ENCODE peak calls at places on chromosomes 1 and 21, in ten cellular contexts. R, K, O, C, Y, Z, D, V, E and G are unnamed samples.

GRCh38 chr1:31750858-31751638 is 13.1 kb downstream of the ADGRB2 start:
- DNase-seq in R (no peak), K (no peak), O (peak; percentile 88), C (no peak), Y (no peak), Z (peak; percentile 57), D (no peak), V (no peak), E (no peak), G (no peak)

GRCh38 chr1:99731384-99731783 is 35.1 kb downstream of the FRRS1 start:
- DNase-seq in R (no peak), K (no peak), O (peak; percentile 71), C (no peak), Y (no peak), Z (no peak), D (no peak), V (no peak), E (peak; percentile 49), G (no peak)

GRCh38 chr1:230321341-230321740 is 104.8 kb downstream of the PGBD5 start:
- DNase-seq in R (no peak), K (no peak), O (no peak), C (no peak), Y (no peak), Z (no peak), D (no peak), V (no peak), E (no peak), G (no peak)

GRCh38 chr1:215188302-215188950 is 105.9 kb downstream of the KCNK2 start:
- DNase-seq in R (no peak), K (no peak), O (no peak), C (no peak), Y (no peak), Z (no peak), D (no peak), V (no peak), E (peak; percentile 63), G (no peak)

GRCh38 chr1:167454929-167455785 is 63.2 kb downstream of the CD247 start:
- DNase-seq in R (peak; percentile 70), K (peak; percentile 73), O (peak; percentile 23), C (peak; percentile 61), Y (peak; percentile 41), Z (peak; percentile 75), D (peak; percentile 74), V (peak; percentile 80), E (peak; percentile 61), G (peak; percentile 72)

GRCh38 chr1:203464743-203465142 is 10.9 kb upstream of the PRELP start:
- DNase-seq in R (no peak), K (no peak), O (no peak), C (no peak), Y (no peak), Z (no peak), D (no peak), V (no peak), E (no peak), G (no peak)

GRCh38 chr1:231844986-231845502 is 218.5 kb downstream of the DISC1 start:
- DNase-seq in R (no peak), K (no peak), O (peak; percentile 64), C (no peak), Y (no peak), Z (peak; percentile 4), D (no peak), V (no peak), E (peak; percentile 80), G (no peak)

GRCh38 chr1:15489052-15489736 is 13.3 kb downstream of the CELA2B start:
- DNase-seq in R (no peak), K (no peak), O (no peak), C (no peak), Y (no peak), Z (no peak), D (no peak), V (no peak), E (no peak), G (no peak)

GRCh38 chr21:16891821-16892220 is 621.0 kb upstream of the CXADR start:
- DNase-seq in R (no peak), K (no peak), O (peak; percentile 97), C (no peak), Y (no peak), Z (no peak), D (no peak), V (no peak), E (no peak), G (no peak)

GRCh38 chr1:54153548-54154439 is 994 bp upstream of the CDCP2 start:
- DNase-seq in R (peak; percentile 65), K (peak; percentile 79), O (peak; percentile 64), C (no peak), Y (peak; percentile 71), Z (no peak), D (no peak), V (peak; percentile 55), E (peak; percentile 63), G (peak; percentile 62)

GRCh38 chr1:157115429-157115838 is 15.8 kb upstream of the ETV3L start:
- DNase-seq in R (no peak), K (no peak), O (no peak), C (no peak), Y (no peak), Z (no peak), D (no peak), V (no peak), E (no peak), G (no peak)

GRCh38 chr1:236142358-236143103 is at the start of gene GPR137B:
- DNase-seq in R (peak; percentile 74), K (peak; percentile 51), O (peak; percentile 59), C (peak; percentile 44), Y (peak; percentile 56), Z (peak; percentile 63), D (peak; percentile 42), V (peak; percentile 71), E (peak; percentile 35), G (peak; percentile 27)

DNA sequence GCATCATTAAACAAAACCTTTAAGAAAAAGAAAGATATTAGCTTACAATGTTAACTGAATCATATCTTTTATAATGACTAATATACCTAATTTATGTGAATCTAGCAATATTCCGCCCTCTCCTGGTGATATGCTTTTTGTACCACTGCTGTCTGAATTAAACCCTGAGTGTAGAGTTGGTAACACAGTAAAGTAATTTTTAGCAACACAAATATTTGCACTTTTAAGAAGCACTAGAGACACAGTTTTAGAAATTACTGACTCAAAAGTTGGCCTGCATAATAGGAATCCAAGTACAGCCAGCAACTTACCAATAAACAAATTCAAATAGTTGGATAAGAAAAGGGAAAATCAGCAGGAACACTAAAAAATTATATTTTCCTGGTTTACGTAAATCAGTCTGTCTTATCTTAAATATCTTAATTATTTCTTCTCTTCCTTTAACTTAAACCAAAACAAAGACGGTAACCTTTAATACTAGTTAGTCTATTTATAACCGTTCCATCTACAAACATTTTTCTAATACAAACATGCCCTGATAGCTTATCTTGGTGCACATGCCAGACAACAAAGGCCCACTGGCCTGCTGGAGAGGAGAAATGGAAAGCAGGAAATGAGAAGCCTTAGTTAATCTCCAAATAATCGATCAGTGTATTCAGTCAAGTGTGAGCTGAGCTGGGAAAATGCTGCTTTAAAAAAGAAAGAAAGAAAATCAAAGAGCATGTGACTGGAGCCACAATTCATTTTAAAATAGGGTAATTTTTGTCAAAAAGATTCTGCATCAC is 246.0 kb downstream of the RERE start:
- DNase-seq in R (peak; percentile 61), K (no peak), O (peak; percentile 39), C (peak; percentile 45), Y (peak; percentile 50), Z (peak; percentile 64), D (no peak), V (no peak), E (peak; percentile 70), G (peak; percentile 29)
- TF ChIP-seq CTCF in R (peak; percentile 19), K (peak; percentile 25), O (peak; percentile 55), C (peak; percentile 58), Y (peak; percentile 63), Z (peak; percentile 97), D (peak; percentile 21), V (peak; percentile 36), E (peak; percentile 82), G (no peak)

GRCh38 chr1:160285506-160285905 is 573 bp upstream of the PEX19 start:
- DNase-seq in R (no peak), K (no peak), O (no peak), C (no peak), Y (no peak), Z (no peak), D (no peak), V (no peak), E (no peak), G (no peak)
- H3K4me3 ChIP-seq in R (peak overlapping the region; percentile 98), K (peak overlapping the region; percentile 98), O (peak overlapping the region; percentile 97), C (peak overlapping the region; percentile 89), Y (no peak overlapping the region), Z (peak overlapping the region; percentile 77), D (peak overlapping the region; percentile 74), V (peak overlapping the region; percentile 93), E (peak overlapping the region; percentile 93), G (peak overlapping the region; percentile 90)

DNA sequence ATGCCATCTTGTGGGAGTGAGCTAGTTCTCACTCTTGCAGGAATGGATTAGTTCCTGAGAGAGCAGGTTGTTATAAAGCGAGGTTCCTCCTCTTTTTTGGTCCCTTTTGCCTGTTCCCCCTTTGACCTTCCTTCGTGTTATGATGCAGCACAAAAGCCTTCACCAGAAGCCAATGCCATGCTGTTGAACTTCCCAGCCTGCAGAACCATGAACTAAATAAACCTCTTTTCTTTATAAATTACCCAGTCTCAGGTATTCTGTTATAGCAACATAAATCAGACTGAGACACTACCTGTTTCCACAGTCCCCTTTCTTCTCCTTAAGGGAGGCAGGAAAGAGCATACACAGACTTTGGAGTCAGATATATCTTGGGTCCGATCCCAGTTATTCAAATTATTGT is 25.6 kb downstream of the DISP3 start:
- DNase-seq in R (no peak), K (no peak), O (no peak), C (no peak), Y (no peak), Z (no peak), D (no peak), V (no peak), E (no peak), G (no peak)
- H3K9me3 ChIP-seq in R (peaks cover 12% of the 10 kb centered on the region), K (peaks cover 21% of the 10 kb centered on the region), O (no peaks in the 10 kb centered on the region), C (no peaks in the 10 kb centered on the region), Y (no peaks in the 10 kb centered on the region), Z (peaks cover 23% of the 10 kb centered on the region), D (no peaks in the 10 kb centered on the region), V (no peaks in the 10 kb centered on the region), E (peaks cover 34% of the 10 kb centered on the region), G (peaks cover 3% of the 10 kb centered on the region)

GRCh38 chr1:205590777-205591513 is 40.9 kb downstream of the ELK4 start:
- DNase-seq in R (no peak), K (no peak), O (no peak), C (no peak), Y (no peak), Z (no peak), D (no peak), V (no peak), E (no peak), G (no peak)

GRCh38 chr1:205589618-205590456 is 42.0 kb downstream of the ELK4 start:
- DNase-seq in R (no peak), K (no peak), O (no peak), C (no peak), Y (no peak), Z (no peak), D (no peak), V (no peak), E (no peak), G (no peak)

GRCh38 chr1:205590457-205590768 is 41.4 kb downstream of the ELK4 start:
- DNase-seq in R (no peak), K (no peak), O (no peak), C (no peak), Y (no peak), Z (no peak), D (no peak), V (no peak), E (no peak), G (no peak)

GRCh38 chr1:205587576-205587975 is 44.2 kb downstream of the ELK4 start:
- DNase-seq in R (no peak), K (no peak), O (no peak), C (no peak), Y (no peak), Z (no peak), D (no peak), V (no peak), E (no peak), G (no peak)

GRCh38 chr1:205588691-205589445 is 42.9 kb downstream of the ELK4 start:
- DNase-seq in R (peak; percentile 59), K (no peak), O (peak; percentile 70), C (peak; percentile 44), Y (no peak), Z (peak; percentile 75), D (peak; percentile 66), V (no peak), E (peak; percentile 52), G (no peak)
- TF ChIP-seq CTCF in R (peak; percentile 59), K (peak; percentile 19), O (peak; percentile 53), C (peak; percentile 70), Y (no peak), Z (peak; percentile 85), D (peak; percentile 83), V (peak; percentile 19), E (peak; percentile 67), G (no peak)